ENCODE peak calls at places on chromosomes 6 and 20, in eight cellular contexts. One of them, this sample, is unnamed.

GRCh38 chr6:79031821-79032590 is 46.0 kb downstream of the PHIP start:
- DNase-seq in RCC 7860: no peak
- DNase-seq in stimulated activated CD8-positive, alpha-beta memory T cell treated with anti-CD3 and anti-CD28 coated beads, Interleukin-2, amount 100 ng/mL, for 1 hour: no peak
- DNase-seq in nephron progenitor cell: no peak
- DNase-seq in stimulated activated CD4-positive, alpha-beta T cell treated with anti-CD3 and anti-CD28 coated beads, TNF-alpha, amount 100 ng/mL, for 4 hours: no peak
- DNase-seq in activated CD4-positive, alpha-beta T cell treated with anti-CD3 and anti-CD28 coated beads, Interleukin-2, amount 10 ng/mL, durations not matched to agents 7 days and 5 days: no peak
- DNase-seq in GM23248: peak
- DNase-seq in cerebellum: no peak
- DNase-seq in this sample: no peak

GRCh38 chr6:81614292-81614691 is 138.2 kb downstream of the TENT5A start:
- DNase-seq in activated CD4-positive, alpha-beta T cell treated with anti-CD3 and anti-CD28 coated beads, Interleukin-2, amount 10 ng/mL, durations not matched to agents 7 days and 5 days: no peak
- DNase-seq in stimulated activated CD8-positive, alpha-beta memory T cell treated with anti-CD3 and anti-CD28 coated beads, Interleukin-2, amount 100 ng/mL, for 1 hour: no peak
- DNase-seq in stimulated activated CD4-positive, alpha-beta T cell treated with anti-CD3 and anti-CD28 coated beads, TNF-alpha, amount 100 ng/mL, for 4 hours: no peak
- DNase-seq in nephron progenitor cell: no peak
- DNase-seq in GM23248: peak
- DNase-seq in cerebellum: no peak
- DNase-seq in RCC 7860: no peak
- DNase-seq in this sample: no peak

GRCh38 chr6:27138837-27139752 is 108.4 kb upstream of the PRSS16 start:
- DNase-seq in cerebellum: no peak
- DNase-seq in GM23248: no peak
- DNase-seq in stimulated activated CD8-positive, alpha-beta memory T cell treated with anti-CD3 and anti-CD28 coated beads, Interleukin-2, amount 100 ng/mL, for 1 hour: no peak
- DNase-seq in activated CD4-positive, alpha-beta T cell treated with anti-CD3 and anti-CD28 coated beads, Interleukin-2, amount 10 ng/mL, durations not matched to agents 7 days and 5 days: peak
- DNase-seq in RCC 7860: no peak
- DNase-seq in stimulated activated CD4-positive, alpha-beta T cell treated with anti-CD3 and anti-CD28 coated beads, TNF-alpha, amount 100 ng/mL, for 4 hours: no peak
- DNase-seq in nephron progenitor cell: peak
- DNase-seq in this sample: peak

GRCh38 chr6:124066995-124067552 is 263.4 kb downstream of the NKAIN2 start:
- DNase-seq in stimulated activated CD8-positive, alpha-beta memory T cell treated with anti-CD3 and anti-CD28 coated beads, Interleukin-2, amount 100 ng/mL, for 1 hour: no peak
- DNase-seq in activated CD4-positive, alpha-beta T cell treated with anti-CD3 and anti-CD28 coated beads, Interleukin-2, amount 10 ng/mL, durations not matched to agents 7 days and 5 days: no peak
- DNase-seq in nephron progenitor cell: no peak
- DNase-seq in GM23248: no peak
- DNase-seq in stimulated activated CD4-positive, alpha-beta T cell treated with anti-CD3 and anti-CD28 coated beads, TNF-alpha, amount 100 ng/mL, for 4 hours: no peak
- DNase-seq in RCC 7860: no peak
- DNase-seq in cerebellum: peak
- DNase-seq in this sample: no peak

GRCh38 chr6:15147827-15148226 is 98.0 kb upstream of the JARID2 start:
- DNase-seq in activated CD4-positive, alpha-beta T cell treated with anti-CD3 and anti-CD28 coated beads, Interleukin-2, amount 10 ng/mL, durations not matched to agents 7 days and 5 days: no peak
- DNase-seq in nephron progenitor cell: no peak
- DNase-seq in GM23248: no peak
- DNase-seq in stimulated activated CD4-positive, alpha-beta T cell treated with anti-CD3 and anti-CD28 coated beads, TNF-alpha, amount 100 ng/mL, for 4 hours: no peak
- DNase-seq in RCC 7860: no peak
- DNase-seq in stimulated activated CD8-positive, alpha-beta memory T cell treated with anti-CD3 and anti-CD28 coated beads, Interleukin-2, amount 100 ng/mL, for 1 hour: no peak
- DNase-seq in cerebellum: peak
- DNase-seq in this sample: no peak

GRCh38 chr6:126047648-126048047 is 61.3 kb downstream of the TRMT11 start:
- DNase-seq in nephron progenitor cell: no peak
- DNase-seq in activated CD4-positive, alpha-beta T cell treated with anti-CD3 and anti-CD28 coated beads, Interleukin-2, amount 10 ng/mL, durations not matched to agents 7 days and 5 days: no peak
- DNase-seq in stimulated activated CD8-positive, alpha-beta memory T cell treated with anti-CD3 and anti-CD28 coated beads, Interleukin-2, amount 100 ng/mL, for 1 hour: no peak
- DNase-seq in stimulated activated CD4-positive, alpha-beta T cell treated with anti-CD3 and anti-CD28 coated beads, TNF-alpha, amount 100 ng/mL, for 4 hours: no peak
- DNase-seq in GM23248: no peak
- DNase-seq in cerebellum: no peak
- DNase-seq in RCC 7860: no peak
- DNase-seq in this sample: no peak

GRCh38 chr6:33172307-33173227 is 19.7 kb downstream of the COL11A2 start:
- DNase-seq in stimulated activated CD4-positive, alpha-beta T cell treated with anti-CD3 and anti-CD28 coated beads, TNF-alpha, amount 100 ng/mL, for 4 hours: no peak
- DNase-seq in GM23248: peak
- DNase-seq in cerebellum: peak
- DNase-seq in nephron progenitor cell: peak
- DNase-seq in activated CD4-positive, alpha-beta T cell treated with anti-CD3 and anti-CD28 coated beads, Interleukin-2, amount 10 ng/mL, durations not matched to agents 7 days and 5 days: no peak
- DNase-seq in RCC 7860: no peak
- DNase-seq in stimulated activated CD8-positive, alpha-beta memory T cell treated with anti-CD3 and anti-CD28 coated beads, Interleukin-2, amount 100 ng/mL, for 1 hour: no peak
- DNase-seq in this sample: no peak

GRCh38 chr6:51199272-51199671 is 380.6 kb downstream of the TFAP2B start:
- DNase-seq in stimulated activated CD8-positive, alpha-beta memory T cell treated with anti-CD3 and anti-CD28 coated beads, Interleukin-2, amount 100 ng/mL, for 1 hour: no peak
- DNase-seq in cerebellum: no peak
- DNase-seq in nephron progenitor cell: no peak
- DNase-seq in stimulated activated CD4-positive, alpha-beta T cell treated with anti-CD3 and anti-CD28 coated beads, TNF-alpha, amount 100 ng/mL, for 4 hours: no peak
- DNase-seq in GM23248: no peak
- DNase-seq in activated CD4-positive, alpha-beta T cell treated with anti-CD3 and anti-CD28 coated beads, Interleukin-2, amount 10 ng/mL, durations not matched to agents 7 days and 5 days: no peak
- DNase-seq in RCC 7860: no peak
- DNase-seq in this sample: no peak

GRCh38 chr6:72894091-72894490 is 272.2 kb downstream of the KCNQ5 start:
- DNase-seq in nephron progenitor cell: no peak
- DNase-seq in activated CD4-positive, alpha-beta T cell treated with anti-CD3 and anti-CD28 coated beads, Interleukin-2, amount 10 ng/mL, durations not matched to agents 7 days and 5 days: no peak
- DNase-seq in stimulated activated CD8-positive, alpha-beta memory T cell treated with anti-CD3 and anti-CD28 coated beads, Interleukin-2, amount 100 ng/mL, for 1 hour: no peak
- DNase-seq in RCC 7860: peak
- DNase-seq in stimulated activated CD4-positive, alpha-beta T cell treated with anti-CD3 and anti-CD28 coated beads, TNF-alpha, amount 100 ng/mL, for 4 hours: no peak
- DNase-seq in cerebellum: no peak
- DNase-seq in GM23248: no peak
- DNase-seq in this sample: no peak

GRCh38 chr6:156781882-156782631 is 4.9 kb downstream of the ARID1B start:
- DNase-seq in GM23248: peak
- DNase-seq in cerebellum: no peak
- DNase-seq in nephron progenitor cell: no peak
- DNase-seq in RCC 7860: no peak
- DNase-seq in stimulated activated CD8-positive, alpha-beta memory T cell treated with anti-CD3 and anti-CD28 coated beads, Interleukin-2, amount 100 ng/mL, for 1 hour: no peak
- DNase-seq in stimulated activated CD4-positive, alpha-beta T cell treated with anti-CD3 and anti-CD28 coated beads, TNF-alpha, amount 100 ng/mL, for 4 hours: no peak
- DNase-seq in activated CD4-positive, alpha-beta T cell treated with anti-CD3 and anti-CD28 coated beads, Interleukin-2, amount 10 ng/mL, durations not matched to agents 7 days and 5 days: no peak
- DNase-seq in this sample: no peak

GRCh38 chr20:48797275-48797825 is 30.4 kb downstream of the PREX1 start:
- DNase-seq in stimulated activated CD4-positive, alpha-beta T cell treated with anti-CD3 and anti-CD28 coated beads, TNF-alpha, amount 100 ng/mL, for 4 hours: no peak
- DNase-seq in RCC 7860: no peak
- DNase-seq in stimulated activated CD8-positive, alpha-beta memory T cell treated with anti-CD3 and anti-CD28 coated beads, Interleukin-2, amount 100 ng/mL, for 1 hour: no peak
- DNase-seq in cerebellum: peak
- DNase-seq in activated CD4-positive, alpha-beta T cell treated with anti-CD3 and anti-CD28 coated beads, Interleukin-2, amount 10 ng/mL, durations not matched to agents 7 days and 5 days: no peak
- DNase-seq in nephron progenitor cell: no peak
- DNase-seq in GM23248: no peak
- DNase-seq in this sample: peak

GRCh38 chr6:3811191-3811590 is 38.0 kb upstream of the FAM50B start:
- DNase-seq in activated CD4-positive, alpha-beta T cell treated with anti-CD3 and anti-CD28 coated beads, Interleukin-2, amount 10 ng/mL, durations not matched to agents 7 days and 5 days: no peak
- DNase-seq in stimulated activated CD4-positive, alpha-beta T cell treated with anti-CD3 and anti-CD28 coated beads, TNF-alpha, amount 100 ng/mL, for 4 hours: no peak
- DNase-seq in cerebellum: no peak
- DNase-seq in stimulated activated CD8-positive, alpha-beta memory T cell treated with anti-CD3 and anti-CD28 coated beads, Interleukin-2, amount 100 ng/mL, for 1 hour: no peak
- DNase-seq in RCC 7860: no peak
- DNase-seq in nephron progenitor cell: no peak
- DNase-seq in GM23248: no peak
- DNase-seq in this sample: peak

GRCh38 chr20:38804682-38805501 is 605 bp upstream of the PPP1R16B start:
- DNase-seq in cerebellum: no peak
- DNase-seq in nephron progenitor cell: no peak
- DNase-seq in stimulated activated CD4-positive, alpha-beta T cell treated with anti-CD3 and anti-CD28 coated beads, TNF-alpha, amount 100 ng/mL, for 4 hours: peak
- DNase-seq in RCC 7860: no peak
- DNase-seq in GM23248: no peak
- DNase-seq in stimulated activated CD8-positive, alpha-beta memory T cell treated with anti-CD3 and anti-CD28 coated beads, Interleukin-2, amount 100 ng/mL, for 1 hour: peak
- DNase-seq in activated CD4-positive, alpha-beta T cell treated with anti-CD3 and anti-CD28 coated beads, Interleukin-2, amount 10 ng/mL, durations not matched to agents 7 days and 5 days: peak
- DNase-seq in this sample: peak

GRCh38 chr20:61763740-61764400 is 301.8 kb downstream of the TAF4 start:
- DNase-seq in GM23248: no peak
- DNase-seq in stimulated activated CD4-positive, alpha-beta T cell treated with anti-CD3 and anti-CD28 coated beads, TNF-alpha, amount 100 ng/mL, for 4 hours: no peak
- DNase-seq in cerebellum: no peak
- DNase-seq in stimulated activated CD8-positive, alpha-beta memory T cell treated with anti-CD3 and anti-CD28 coated beads, Interleukin-2, amount 100 ng/mL, for 1 hour: no peak
- DNase-seq in nephron progenitor cell: no peak
- DNase-seq in RCC 7860: no peak
- DNase-seq in activated CD4-positive, alpha-beta T cell treated with anti-CD3 and anti-CD28 coated beads, Interleukin-2, amount 10 ng/mL, durations not matched to agents 7 days and 5 days: no peak
- DNase-seq in this sample: no peak

GRCh38 chr20:32483351-32484220 is 101.5 kb downstream of the NOL4L start:
- DNase-seq in cerebellum: no peak
- DNase-seq in stimulated activated CD8-positive, alpha-beta memory T cell treated with anti-CD3 and anti-CD28 coated beads, Interleukin-2, amount 100 ng/mL, for 1 hour: peak
- DNase-seq in RCC 7860: peak
- DNase-seq in nephron progenitor cell: peak
- DNase-seq in GM23248: peak
- DNase-seq in activated CD4-positive, alpha-beta T cell treated with anti-CD3 and anti-CD28 coated beads, Interleukin-2, amount 10 ng/mL, durations not matched to agents 7 days and 5 days: peak
- DNase-seq in stimulated activated CD4-positive, alpha-beta T cell treated with anti-CD3 and anti-CD28 coated beads, TNF-alpha, amount 100 ng/mL, for 4 hours: peak
- DNase-seq in this sample: peak

GRCh38 chr6:148524509-148524908 is 181.9 kb downstream of the SASH1 start:
- DNase-seq in cerebellum: no peak
- DNase-seq in GM23248: peak
- DNase-seq in stimulated activated CD8-positive, alpha-beta memory T cell treated with anti-CD3 and anti-CD28 coated beads, Interleukin-2, amount 100 ng/mL, for 1 hour: no peak
- DNase-seq in RCC 7860: peak
- DNase-seq in activated CD4-positive, alpha-beta T cell treated with anti-CD3 and anti-CD28 coated beads, Interleukin-2, amount 10 ng/mL, durations not matched to agents 7 days and 5 days: no peak
- DNase-seq in nephron progenitor cell: no peak
- DNase-seq in stimulated activated CD4-positive, alpha-beta T cell treated with anti-CD3 and anti-CD28 coated beads, TNF-alpha, amount 100 ng/mL, for 4 hours: no peak
- DNase-seq in this sample: peak

GRCh38 chr6:130115036-130115435 is 96.7 kb downstream of the L3MBTL3 start:
- DNase-seq in stimulated activated CD8-positive, alpha-beta memory T cell treated with anti-CD3 and anti-CD28 coated beads, Interleukin-2, amount 100 ng/mL, for 1 hour: no peak
- DNase-seq in cerebellum: no peak
- DNase-seq in GM23248: no peak
- DNase-seq in RCC 7860: no peak
- DNase-seq in nephron progenitor cell: no peak
- DNase-seq in stimulated activated CD4-positive, alpha-beta T cell treated with anti-CD3 and anti-CD28 coated beads, TNF-alpha, amount 100 ng/mL, for 4 hours: no peak
- DNase-seq in activated CD4-positive, alpha-beta T cell treated with anti-CD3 and anti-CD28 coated beads, Interleukin-2, amount 10 ng/mL, durations not matched to agents 7 days and 5 days: no peak
- DNase-seq in this sample: peak

GRCh38 chr20:58893355-58894151 is 41.0 kb downstream of the GNAS start:
- DNase-seq in stimulated activated CD8-positive, alpha-beta memory T cell treated with anti-CD3 and anti-CD28 coated beads, Interleukin-2, amount 100 ng/mL, for 1 hour: no peak
- DNase-seq in GM23248: peak
- DNase-seq in nephron progenitor cell: no peak
- DNase-seq in stimulated activated CD4-positive, alpha-beta T cell treated with anti-CD3 and anti-CD28 coated beads, TNF-alpha, amount 100 ng/mL, for 4 hours: no peak
- DNase-seq in activated CD4-positive, alpha-beta T cell treated with anti-CD3 and anti-CD28 coated beads, Interleukin-2, amount 10 ng/mL, durations not matched to agents 7 days and 5 days: peak
- DNase-seq in RCC 7860: no peak
- DNase-seq in cerebellum: no peak
- DNase-seq in this sample: no peak

GRCh38 chr20:3753098-3753497 is 14.5 kb downstream of the ADISSP start:
- DNase-seq in stimulated activated CD4-positive, alpha-beta T cell treated with anti-CD3 and anti-CD28 coated beads, TNF-alpha, amount 100 ng/mL, for 4 hours: peak
- DNase-seq in RCC 7860: peak
- DNase-seq in activated CD4-positive, alpha-beta T cell treated with anti-CD3 and anti-CD28 coated beads, Interleukin-2, amount 10 ng/mL, durations not matched to agents 7 days and 5 days: peak
- DNase-seq in nephron progenitor cell: peak
- DNase-seq in cerebellum: peak
- DNase-seq in GM23248: peak
- DNase-seq in stimulated activated CD8-positive, alpha-beta memory T cell treated with anti-CD3 and anti-CD28 coated beads, Interleukin-2, amount 100 ng/mL, for 1 hour: peak
- DNase-seq in this sample: peak